ENCODE peak calls at places on chromosomes 3 and 15, in four cellular contexts. S is body of pancreas, C is IMR-90, P is HFFc6. H is an unnamed sample.

GRCh38 chr3:19901337-19901736 is 32.7 kb downstream of the EFHB start:
- DNase-seq in S (no peak), C (no peak), P (no peak), H (no peak)

GRCh38 chr15:57227181-57227580 is 149.1 kb upstream of the CGNL1 start:
- DNase-seq in S (no peak), C (no peak), P (no peak), H (no peak)

GRCh38 chr3:65444448-65444815 is 594.3 kb downstream of the MAGI1 start:
- DNase-seq in S (no peak), C (no peak), P (no peak), H (no peak)

GRCh38 chr15:69193948-69194827 is 33.8 kb downstream of the GLCE start:
- DNase-seq in S (no peak), C (peak), P (peak), H (no peak)

GRCh38 chr3:70108072-70108471 is 108.5 kb downstream of the SAMMSON start:
- DNase-seq in S (peak), C (peak), P (no peak), H (no peak)

GRCh38 chr15:34721802-34722795 is 32.7 kb downstream of the GJD2 start:
- DNase-seq in S (no peak), C (peak), P (peak), H (no peak)

GRCh38 chr15:35309886-35310285 is 224.8 kb upstream of the NANOGP8 start:
- DNase-seq in S (no peak), C (peak), P (peak), H (no peak)

GRCh38 chr3:129238945-129239705 is 10.3 kb upstream of the COPG1 start:
- DNase-seq in S (no peak), C (peak), P (no peak), H (no peak)

GRCh38 chr3:18988619-18989229 is 159.6 kb upstream of the KCNH8 start:
- DNase-seq in S (no peak), C (no peak), P (no peak), H (no peak)

GRCh38 chr15:84715442-84716035 is 400 bp downstream of the SEC11A start:
- DNase-seq in S (peak), C (peak), P (peak), H (no peak)

GRCh38 chr3:101702726-101703125 is 16.2 kb upstream of the RPL24 start:
- DNase-seq in S (no peak), C (no peak), P (no peak), H (no peak)

GRCh38 chr3:101813817-101814440 is 34.9 kb downstream of the NXPE3 start:
- DNase-seq in S (no peak), C (peak), P (peak), H (no peak)

GRCh38 chr3:10808974-10809373 is 7.1 kb upstream of the SLC6A11 start:
- DNase-seq in S (no peak), C (no peak), P (no peak), H (no peak)

GRCh38 chr3:119469378-119470189 is 821 bp downstream of the POGLUT1 start:
- DNase-seq in S (no peak), C (peak), P (peak), H (no peak)

GRCh38 chr15:34252545-34252944 is 27.7 kb downstream of the EMC4 start:
- DNase-seq in S (no peak), C (no peak), P (no peak), H (no peak)

GRCh38 chr3:8709801-8710524 is 23.6 kb upstream of the CAV3 start:
- DNase-seq in S (no peak), C (no peak), P (no peak), H (no peak)

GRCh38 chr3:39911465-39912309 is 102.3 kb downstream of the MYRIP start:
- DNase-seq in S (peak), C (no peak), P (peak), H (no peak)

GRCh38 chr3:173945801-173946200 is 548.3 kb downstream of the NLGN1 start:
- DNase-seq in S (no peak), C (no peak), P (no peak), H (no peak)

GRCh38 chr15:52256366-52256765 is 39.2 kb downstream of the MYO5C start:
- DNase-seq in S (peak), C (peak), P (peak), H (no peak)

GRCh38 chr3:153291052-153291689 is 129.1 kb downstream of the RAP2B start:
- DNase-seq in S (no peak), C (no peak), P (peak), H (no peak)

GRCh38 chr3:153287017-153287416 is 125.0 kb downstream of the RAP2B start:
- DNase-seq in S (no peak), C (no peak), P (no peak), H (no peak)

GRCh38 chr3:153293222-153293621 is 131.2 kb downstream of the RAP2B start:
- DNase-seq in S (no peak), C (peak), P (peak), H (no peak)

GRCh38 chr3:153289334-153289808 is 127.3 kb downstream of the RAP2B start:
- DNase-seq in S (no peak), C (peak), P (peak), H (no peak)

GRCh38 chr3:153290278-153291015 is 128.4 kb downstream of the RAP2B start:
- DNase-seq in S (no peak), C (no peak), P (no peak), H (no peak)
- TF ChIP-seq CTCF in S (no peak), C (peak), P (peak), H (peak)

GRCh38 chr15:89490550-89491315 is 5.7 kb downstream of the RHCG start:
- DNase-seq in S (no peak), C (no peak), P (no peak), H (no peak)

GRCh38 chr15:89492934-89493631 is 3.3 kb downstream of the RHCG start:
- DNase-seq in S (no peak), C (no peak), P (no peak), H (no peak)

GRCh38 chr15:89490081-89490480 is 6.3 kb downstream of the RHCG start:
- DNase-seq in S (no peak), C (no peak), P (no peak), H (no peak)

GRCh38 chr15:89494006-89494405 is 2.4 kb downstream of the RHCG start:
- DNase-seq in S (no peak), C (no peak), P (no peak), H (no peak)

DNA sequence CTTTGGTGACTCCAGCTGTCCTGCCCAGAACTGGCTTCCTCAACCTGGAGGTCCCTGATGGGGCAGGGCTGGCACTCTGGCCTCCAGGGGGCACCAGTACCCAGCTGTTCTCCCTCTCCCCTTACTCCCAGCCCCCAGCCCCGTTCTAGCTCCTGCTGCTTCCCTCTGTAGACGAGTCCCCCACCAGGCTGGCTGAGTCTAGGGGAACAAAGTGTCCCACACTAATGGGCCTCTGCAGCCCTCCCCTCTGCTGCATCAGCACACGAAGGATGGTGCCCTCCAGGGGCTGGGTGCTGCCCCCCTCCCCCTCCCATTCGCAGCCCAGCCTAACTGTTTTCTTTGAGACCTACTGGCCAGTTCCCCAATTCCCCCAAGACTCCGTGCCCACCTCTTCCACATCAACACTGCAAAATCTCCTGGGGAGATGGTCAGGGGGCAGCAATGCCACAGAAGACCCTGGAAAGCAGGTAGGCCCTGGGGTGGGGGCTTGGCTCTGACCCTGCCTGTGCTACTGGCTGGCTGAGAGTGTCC is 4.2 kb downstream of the RHCG start:
- DNase-seq in S (no peak), C (no peak), P (no peak), H (no peak)
- TF ChIP-seq CTCF in S (no peak), C (peak), P (peak), H (peak)

GRCh38 chr3:36678216-36679013 is 85.9 kb downstream of the DCLK3 start:
- DNase-seq in S (no peak), C (peak), P (peak), H (no peak)

GRCh38 chr3:36674816-36675215 is 89.5 kb downstream of the DCLK3 start:
- DNase-seq in S (no peak), C (no peak), P (no peak), H (no peak)

GRCh38 chr3:36679384-36680200 is 84.8 kb downstream of the DCLK3 start:
- DNase-seq in S (no peak), C (peak), P (peak), H (no peak)

GRCh38 chr3:36681867-36682266 is 82.5 kb downstream of the DCLK3 start:
- DNase-seq in S (no peak), C (no peak), P (no peak), H (no peak)

GRCh38 chr3:36677331-36678007 is 86.9 kb downstream of the DCLK3 start:
- DNase-seq in S (no peak), C (peak), P (peak), H (peak)
- TF ChIP-seq CTCF in S (no peak), C (no peak), P (peak), H (peak)

GRCh38 chr3:139588450-139588849 is 48.9 kb upstream of the RBP1 start:
- DNase-seq in S (peak), C (no peak), P (no peak), H (no peak)
- TF ChIP-seq CTCF in S (no peak), C (no peak), P (no peak), H (peak)

DNA sequence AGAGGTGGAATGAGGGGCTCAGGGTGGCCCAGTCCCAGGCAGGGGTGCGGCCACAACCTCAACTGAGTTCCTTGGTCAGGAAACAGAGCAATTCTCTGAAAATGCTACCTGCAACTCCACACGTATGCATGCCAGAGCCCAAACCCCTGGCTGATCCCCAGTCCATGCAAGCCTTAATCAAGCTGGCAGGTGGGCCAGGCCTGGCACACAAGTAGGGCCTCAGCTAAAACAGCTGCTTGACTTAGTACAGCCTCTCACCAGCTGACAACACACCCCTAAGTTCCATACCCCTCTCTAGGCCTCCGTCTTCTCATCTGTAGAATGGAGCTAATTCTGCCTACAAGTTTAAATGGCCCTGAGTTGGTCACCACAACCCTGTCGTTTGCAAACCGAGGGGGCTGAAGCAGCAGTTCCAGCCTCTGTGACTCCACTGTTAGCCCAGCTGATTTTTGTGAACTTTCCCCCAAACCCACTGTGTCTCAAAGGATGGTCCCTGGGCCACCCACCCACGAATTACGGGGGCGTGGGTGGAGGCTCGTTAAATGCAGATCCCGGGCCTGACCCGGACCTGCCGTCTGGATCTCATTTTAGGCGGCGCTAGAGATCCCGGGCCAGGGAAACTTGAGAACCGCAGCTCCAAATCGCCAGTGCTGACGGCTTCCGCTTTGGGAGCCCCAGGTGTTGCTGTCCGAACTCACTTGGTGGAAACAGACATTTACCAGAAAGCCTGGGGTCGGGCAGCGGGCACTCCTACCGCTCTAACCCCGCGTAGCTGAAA is 927 bp downstream of the CHDH start:
- DNase-seq in S (peak), C (peak), P (no peak), H (no peak)
- TF ChIP-seq CTCF in S (peak), C (peak), P (peak), H (peak)